ENCODE peak calls at places on chromosomes 5 and 9, in six cellular contexts. S is endothelial cell; J is hepatic stellate cell; I is activated CD8-positive, alpha-beta memory T cell treated with anti-CD3 and anti-CD28 coated beads, Interleukin-2, amount 50 U/mL, for 48 hours; Y is activated CD8-positive, alpha-beta T cell treated with anti-CD3 and anti-CD28 coated beads for 36 hours; D is upper lobe of right lung. N is an unnamed sample.

GRCh38 chr5:7015586-7016256 is 302.5 kb downstream of the TENT4A start:
- DNase-seq in Y (no peak), S (peak), I (no peak), D (no peak), J (no peak), N (no peak)

GRCh38 chr5:13957032-13957645 is 12.7 kb upstream of the DNAH5 start:
- DNase-seq in I (no peak), S (peak), J (peak), Y (peak), D (no peak), N (no peak)

GRCh38 chr5:150107909-150108447 is 21.6 kb upstream of the CSF1R start:
- DNase-seq in S (no peak), I (no peak), D (peak), J (no peak), Y (no peak), N (no peak)

GRCh38 chr9:115425614-115426013 is 307.7 kb upstream of the TNC start:
- DNase-seq in S (no peak), J (no peak), I (no peak), Y (no peak), D (no peak), N (no peak)

GRCh38 chr5:132877938-132878337 is 4.5 kb downstream of the LEAP2 start:
- DNase-seq in I (no peak), S (no peak), D (no peak), J (no peak), Y (no peak), N (no peak)

GRCh38 chr5:78594946-78595921 is 53.3 kb downstream of the LHFPL2 start:
- DNase-seq in I (no peak), J (peak), Y (no peak), S (no peak), D (no peak), N (no peak)

GRCh38 chr5:95773325-95774059 is 42.4 kb downstream of the RHOBTB3 start:
- DNase-seq in J (no peak), S (no peak), D (no peak), I (no peak), Y (no peak), N (no peak)

GRCh38 chr9:120885968-120886367 is 9.0 kb upstream of the PHF19 start:
- DNase-seq in Y (no peak), J (no peak), D (no peak), I (no peak), S (no peak), N (no peak)

GRCh38 chr9:135968083-135968476 is 6.9 kb upstream of the UBAC1 start:
- DNase-seq in J (no peak), I (no peak), Y (no peak), S (no peak), D (no peak), N (no peak)

N was measured in C1 segment of cervical spinal cord.